ENCODE peak calls at places on chromosomes 3 and 15, in five cellular contexts. V is IMR-90; D is CD8-positive, alpha-beta T cell; U is lower lobe of right lung; Y is SJSA1. P is an unnamed sample.

GRCh38 chr15:51623386-51623938 is 891 bp upstream of the DMXL2 start:
- DNase-seq in U (no peak), D (no peak), Y (peak), V (no peak), P (no peak)

GRCh38 chr3:109702252-109702651 is 364.9 kb upstream of the DPPA4 start:
- DNase-seq in Y (no peak), U (no peak), V (peak), D (no peak), P (no peak)

GRCh38 chr15:73781038-73781925 is 28.1 kb upstream of the INSYN1 start:
- DNase-seq in Y (no peak), D (no peak), U (peak), V (peak), P (no peak)

GRCh38 chr3:151276038-151277027 is 2.0 kb downstream of the P2RY14 start:
- DNase-seq in Y (no peak), D (no peak), V (no peak), U (no peak), P (peak)

GRCh38 chr3:106514431-106514830 is 645.6 kb upstream of the CBLB start:
- DNase-seq in D (no peak), Y (no peak), U (no peak), V (no peak), P (no peak)

GRCh38 chr3:152317184-152317583 is 48.5 kb downstream of the MBNL1 start:
- DNase-seq in Y (no peak), V (no peak), U (no peak), D (no peak), P (no peak)

GRCh38 chr3:186950402-186951093 is 20.2 kb downstream of the ST6GAL1 start:
- DNase-seq in U (no peak), D (no peak), Y (no peak), V (no peak), P (no peak)

GRCh38 chr15:100856847-100857246 is 22.8 kb upstream of the ALDH1A3 start:
- DNase-seq in D (no peak), Y (no peak), U (no peak), V (no peak), P (no peak)

GRCh38 chr15:58748787-58749531 is 548 bp downstream of the ADAM10 start:
- DNase-seq in Y (peak), U (peak), D (no peak), V (no peak), P (no peak)

GRCh38 chr3:51340311-51340829 is 44.7 kb upstream of the MANF start:
- DNase-seq in Y (peak), V (peak), U (no peak), D (no peak), P (no peak)

GRCh38 chr15:74443100-74443909 is 9.5 kb upstream of the SEMA7A start:
- DNase-seq in U (no peak), Y (peak), D (no peak), V (peak), P (no peak)

GRCh38 chr3:147369671-147370123 is 36.6 kb downstream of the ZIC4 start:
- DNase-seq in Y (no peak), V (no peak), D (no peak), U (no peak), P (no peak)

GRCh38 chr3:117026401-117026800 is 316.8 kb downstream of the TUSC7 start:
- DNase-seq in D (no peak), U (no peak), Y (no peak), V (no peak), P (no peak)

GRCh38 chr3:171586274-171586673 is 126.1 kb upstream of the TNIK start:
- DNase-seq in D (no peak), V (no peak), U (no peak), Y (no peak), P (no peak)

GRCh38 chr3:38617586-38617985 is 31.9 kb downstream of the SCN5A start:
- DNase-seq in V (no peak), D (no peak), Y (no peak), U (no peak), P (no peak)

GRCh38 chr15:73388256-73388781 is 19.6 kb upstream of the HCN4 start:
- DNase-seq in Y (peak), V (peak), D (no peak), U (no peak), P (no peak)

GRCh38 chr15:88719654-88720053 is 80.8 kb downstream of the ISG20 start:
- DNase-seq in U (no peak), Y (no peak), D (no peak), V (no peak), P (no peak)

GRCh38 chr15:89777073-89777820 is 1.1 kb downstream of the MESP2 start:
- DNase-seq in D (no peak), Y (no peak), U (no peak), V (no peak), P (no peak)
- H3K4me3 ChIP-seq in D (no peak), Y (no peak), U (peak), V (no peak), P (no peak)

DNA sequence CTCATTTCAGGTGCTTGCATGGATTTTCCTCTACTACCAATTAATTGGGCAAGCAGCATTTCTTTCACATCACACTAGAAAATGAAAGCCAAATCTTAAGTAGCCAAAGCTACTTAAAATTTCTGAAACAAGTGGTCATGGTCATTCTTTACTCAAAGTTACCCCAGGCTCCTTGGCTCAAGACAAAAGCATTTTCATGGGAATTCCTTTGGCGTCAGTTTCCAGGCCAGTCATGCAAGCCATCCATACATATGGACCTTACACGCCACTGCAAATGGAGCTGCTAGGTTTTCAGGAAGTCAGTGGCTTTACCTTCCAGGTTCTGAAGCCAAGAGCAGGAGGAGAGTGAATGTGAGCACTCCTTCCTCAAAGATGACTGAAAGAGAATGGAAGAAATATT is 83.7 kb upstream of the IL12A start:
- DNase-seq in D (no peak), Y (no peak), V (peak), U (no peak), P (no peak)
- H3K27ac ChIP-seq in D (no peak), Y (no peak), V (no peak), U (no peak), P (no peak)

DNA sequence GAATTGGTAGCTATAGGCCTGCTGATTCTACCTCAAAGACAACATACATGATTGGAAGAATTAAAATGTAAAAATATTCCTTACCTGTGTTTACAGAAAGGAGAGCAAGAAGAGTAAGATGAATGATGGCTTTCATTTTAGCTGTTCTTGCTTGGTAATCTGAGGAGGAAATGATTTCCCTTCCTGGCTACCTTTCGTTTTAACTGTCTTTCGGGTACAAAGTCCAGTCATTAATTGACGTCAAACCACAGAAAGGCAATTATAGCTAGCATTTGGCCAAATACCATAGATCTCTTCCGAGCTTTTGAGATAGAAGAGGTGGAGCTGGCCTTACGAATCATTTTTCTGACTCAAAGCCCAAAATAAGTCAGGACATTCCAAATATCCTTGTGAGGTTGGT is at the start of gene MUC13:
- DNase-seq in U (no peak), V (no peak), D (no peak), Y (no peak), P (no peak)
- H3K4me3 ChIP-seq in U (no peak), V (no peak), D (no peak), Y (no peak), P (no peak)

GRCh38 chr3:108296239-108296638 is at the start of gene HHLA2:
- DNase-seq in V (peak), U (no peak), D (no peak), Y (no peak), P (no peak)
- H3K27ac ChIP-seq in V (no peak), U (peak), D (no peak), Y (no peak), P (no peak)

GRCh38 chr15:29139540-29140459 is 129.8 kb downstream of the NSMCE3 start:
- DNase-seq in U (no peak), V (peak), Y (peak), D (peak), P (no peak)
- H3K4me3 ChIP-seq in U (no peak), V (no peak), Y (no peak), D (no peak), P (no peak)

GRCh38 chr3:13025090-13025489 is 48.1 kb downstream of the IQSEC1 start:
- DNase-seq in U (peak), Y (no peak), D (no peak), V (peak), P (no peak)
- H3K27ac ChIP-seq in U (no peak), Y (no peak), D (no peak), V (no peak), P (no peak)

DNA sequence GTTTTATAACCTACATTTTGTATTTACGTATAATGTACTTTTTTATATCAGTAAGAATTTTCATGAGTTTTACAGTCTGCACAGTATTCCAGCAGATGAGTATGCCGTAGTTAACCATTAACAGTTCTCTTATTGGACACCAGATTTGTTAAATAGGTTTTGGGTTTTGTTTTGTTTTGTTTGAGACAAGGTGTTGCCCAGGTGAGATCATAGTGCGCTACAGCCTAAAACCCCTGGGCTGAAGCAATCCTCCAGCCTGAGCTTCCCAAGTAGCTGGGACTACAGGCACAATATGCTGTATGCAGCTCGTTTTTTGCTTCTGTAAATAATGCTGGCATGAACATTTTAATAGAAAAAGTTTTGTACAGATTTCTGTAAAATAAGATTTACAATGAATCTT is 88.6 kb upstream of the CHD2 start:
- DNase-seq in D (no peak), Y (no peak), U (no peak), V (no peak), P (no peak)
- H3K4me3 ChIP-seq in D (no peak), Y (no peak), U (peak), V (no peak), P (no peak)

GRCh38 chr3:4850211-4850927 is 128.9 kb upstream of the BHLHE40 start:
- DNase-seq in V (no peak), Y (no peak), D (no peak), U (no peak), P (peak)
- H3K27ac ChIP-seq in V (no peak), Y (no peak), D (peak), U (peak), P (peak)